ENCODE peak calls at places on chromosome 14, in ten cellular contexts. W is left ventricle myocardium inferior, I is colonic mucosa, Q is heart left ventricle, N is A673, J is brain microvascular endothelial cell, C is heart right ventricle, X is PC-3, F is bronchial epithelial cell, Z is suprapubic skin. T is an unnamed sample.

GRCh38 chr14:57933363-57933762 is 67.5 kb upstream of the SLC35F4 start:
- DNase-seq in W (no peak), I (no peak), Q (no peak), N (no peak), J (no peak), C (no peak), X (peak; percentile 37), F (peak; percentile 5), Z (no peak), T (no peak)

GRCh38 chr14:100155049-100155621 is 4.3 kb downstream of the DEGS2 start:
- DNase-seq in W (no peak), I (peak; percentile 69), Q (no peak), N (peak; percentile 48), J (no peak), C (peak; percentile 14), X (peak; percentile 64), F (peak; percentile 43), Z (no peak), T (no peak)

GRCh38 chr14:91744068-91744480 is 12.2 kb upstream of the CATSPERB start:
- DNase-seq in W (no peak), I (peak; percentile 69), Q (no peak), N (no peak), J (no peak), C (no peak), X (peak; percentile 81), F (peak; percentile 88), Z (no peak), T (no peak)

GRCh38 chr14:59868021-59868420 is 2.6 kb downstream of the RTN1 start:
- DNase-seq in W (no peak), I (no peak), Q (no peak), N (no peak), J (no peak), C (no peak), X (no peak), F (no peak), Z (no peak), T (no peak)

GRCh38 chr14:78785265-78785664 is 615.1 kb downstream of the NRXN3 start:
- DNase-seq in W (no peak), I (no peak), Q (no peak), N (no peak), J (no peak), C (no peak), X (no peak), F (peak; percentile 28), Z (no peak), T (no peak)

GRCh38 chr14:51283402-51283825 is 43.4 kb downstream of the TMX1 start:
- DNase-seq in W (no peak), I (no peak), Q (no peak), N (peak; percentile 85), J (peak; percentile 73), C (no peak), X (peak; percentile 98), F (peak; percentile 94), Z (no peak), T (no peak)

GRCh38 chr14:36805116-36805515 is 143.5 kb downstream of the PAX9 start:
- DNase-seq in W (peak; percentile 34), I (no peak), Q (peak; percentile 33), N (no peak), J (no peak), C (peak; percentile 17), X (no peak), F (no peak), Z (no peak), T (no peak)

GRCh38 chr14:61269321-61270083 is 11.6 kb downstream of the TMEM30B start:
- DNase-seq in W (peak; percentile 50), I (peak; percentile 84), Q (peak; percentile 45), N (peak; percentile 87), J (peak; percentile 80), C (peak; percentile 42), X (peak; percentile 98), F (peak; percentile 75), Z (peak; percentile 85), T (peak; percentile 61)

GRCh38 chr14:80003138-80003537 is 208.2 kb downstream of the DIO2 start:
- DNase-seq in W (no peak), I (no peak), Q (no peak), N (no peak), J (peak; percentile 0), C (no peak), X (peak; percentile 89), F (peak; percentile 60), Z (no peak), T (no peak)

GRCh38 chr14:24137529-24138395 is 1.8 kb downstream of the PSME1 start:
- DNase-seq in W (no peak), I (no peak), Q (no peak), N (no peak), J (no peak), C (no peak), X (no peak), F (no peak), Z (no peak), T (no peak)

GRCh38 chr14:70448633-70449032 is 3.3 kb upstream of the ADAM21 start:
- DNase-seq in W (no peak), I (no peak), Q (no peak), N (no peak), J (peak; percentile 4), C (no peak), X (peak; percentile 30), F (peak; percentile 37), Z (no peak), T (no peak)

GRCh38 chr14:59098377-59098776 is 90.1 kb upstream of the DAAM1 start:
- DNase-seq in W (no peak), I (no peak), Q (no peak), N (no peak), J (peak; percentile 99), C (no peak), X (peak; percentile 91), F (peak; percentile 93), Z (no peak), T (no peak)

GRCh38 chr14:103445783-103446182 is 60.6 kb downstream of the MARK3 start:
- DNase-seq in W (no peak), I (no peak), Q (no peak), N (no peak), J (no peak), C (no peak), X (no peak), F (no peak), Z (no peak), T (no peak)

GRCh38 chr14:39426605-39427004 is 5.6 kb downstream of the FBXO33 start:
- DNase-seq in W (no peak), I (no peak), Q (no peak), N (peak; percentile 39), J (peak; percentile 9), C (no peak), X (peak; percentile 60), F (peak; percentile 55), Z (no peak), T (no peak)

DNA sequence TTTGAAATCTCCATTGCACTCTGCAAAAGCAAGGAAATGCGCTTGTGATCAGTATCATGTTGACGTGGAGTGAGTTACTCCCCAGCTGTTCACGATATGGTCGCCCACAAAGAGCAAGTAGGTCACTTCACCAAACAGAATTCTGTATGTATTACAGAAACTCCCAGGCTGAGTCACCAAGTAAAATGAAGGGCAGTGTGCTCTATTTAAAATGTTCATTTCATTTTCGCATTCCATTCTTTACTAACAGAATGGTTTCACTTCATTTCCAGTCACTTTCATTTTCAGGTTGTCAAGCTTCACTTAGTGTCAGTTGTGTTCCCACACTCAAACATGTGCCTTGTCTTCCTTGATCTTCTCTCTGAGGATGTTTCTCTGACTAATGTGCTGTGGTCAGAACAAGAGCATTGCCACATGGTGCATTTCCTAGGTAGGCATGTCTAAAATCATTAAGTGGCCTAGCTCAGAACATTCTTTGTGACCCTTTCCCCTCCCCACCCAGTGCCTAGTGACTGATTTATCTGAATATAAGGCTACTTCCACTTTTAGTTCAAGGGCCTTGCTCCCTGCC is 391.2 kb downstream of the RAD51B start:
- DNase-seq in W (no peak), I (no peak), Q (peak; percentile 16), N (no peak), J (peak; percentile 94), C (no peak), X (peak; percentile 78), F (peak; percentile 84), Z (no peak), T (no peak)
- H3K27me3 ChIP-seq in W (no peaks in the 10 kb centered on the region), I (no peaks in the 10 kb centered on the region), Q (no peaks in the 10 kb centered on the region), N (no peaks in the 10 kb centered on the region), J (no peaks in the 10 kb centered on the region), C (no peaks in the 10 kb centered on the region), X (no peaks in the 10 kb centered on the region), F (no peaks in the 10 kb centered on the region), Z (no peaks in the 10 kb centered on the region), T (no peaks in the 10 kb centered on the region)

GRCh38 chr14:34620115-34620514 is 9.8 kb downstream of the SNX6 start:
- DNase-seq in W (no peak), I (no peak), Q (no peak), N (no peak), J (no peak), C (no peak), X (no peak), F (no peak), Z (no peak), T (no peak)
- H3K36me3 ChIP-seq in W (peaks cover 42% of the 10 kb centered on the region), I (peaks cover 5% of the 10 kb centered on the region), Q (no peaks in the 10 kb centered on the region), N (peaks cover 16% of the 10 kb centered on the region), J (peaks cover 38% of the 10 kb centered on the region), C (peaks cover 78% of the 10 kb centered on the region), X (peaks cover 2% of the 10 kb centered on the region), F (peaks cover 1% of the 10 kb centered on the region), Z (peaks cover 35% of the 10 kb centered on the region), T (peaks cover 69% of the 10 kb centered on the region)

GRCh38 chr14:89954045-89955021 is at the start of gene EFCAB11:
- DNase-seq in W (peak; percentile 97), I (peak; percentile 98), Q (peak; percentile 98), N (peak; percentile 99), J (peak; percentile 98), C (peak; percentile 95), X (peak; percentile 99), F (peak; percentile 97), Z (peak; percentile 98), T (peak; percentile 96)
- TF ChIP-seq CTCF in W (no peak), I (no peak), Q (no peak), N (peak; percentile 23), J (peak; percentile 24), C (no peak), X (peak; percentile 40), F (no peak), Z (no peak), T (no peak)

GRCh38 chr14:56799327-56799645 is 11.0 kb downstream of the OTX2 start:
- DNase-seq in W (no peak), I (no peak), Q (no peak), N (no peak), J (no peak), C (no peak), X (no peak), F (no peak), Z (no peak), T (no peak)
- H3K27me3 ChIP-seq in W (peaks cover 100% of the 10 kb centered on the region), I (peaks cover 91% of the 10 kb centered on the region), Q (peaks cover 78% of the 10 kb centered on the region), N (no peaks in the 10 kb centered on the region), J (peaks cover 83% of the 10 kb centered on the region), C (peaks cover 100% of the 10 kb centered on the region), X (peaks cover 98% of the 10 kb centered on the region), F (peaks cover 68% of the 10 kb centered on the region), Z (peaks cover 99% of the 10 kb centered on the region), T (peaks cover 40% of the 10 kb centered on the region)

GRCh38 chr14:31106768-31107167 is 80.6 kb upstream of the STRN3 start:
- DNase-seq in W (no peak), I (no peak), Q (no peak), N (no peak), J (no peak), C (no peak), X (peak; percentile 27), F (peak; percentile 56), Z (no peak), T (no peak)

GRCh38 chr14:31113794-31114193 is 87.6 kb upstream of the STRN3 start:
- DNase-seq in W (no peak), I (no peak), Q (no peak), N (no peak), J (no peak), C (no peak), X (no peak), F (no peak), Z (no peak), T (no peak)

GRCh38 chr14:31109257-31109656 is 83.1 kb upstream of the STRN3 start:
- DNase-seq in W (no peak), I (no peak), Q (no peak), N (no peak), J (no peak), C (no peak), X (no peak), F (no peak), Z (no peak), T (no peak)

GRCh38 chr14:31110872-31111271 is 84.7 kb upstream of the STRN3 start:
- DNase-seq in W (no peak), I (no peak), Q (no peak), N (no peak), J (no peak), C (no peak), X (no peak), F (no peak), Z (no peak), T (no peak)
- H3K36me3 ChIP-seq in W (peaks cover 100% of the 10 kb centered on the region), I (peaks cover 31% of the 10 kb centered on the region), Q (no peaks in the 10 kb centered on the region), N (peaks cover 77% of the 10 kb centered on the region), J (peaks cover 46% of the 10 kb centered on the region), C (peaks cover 100% of the 10 kb centered on the region), X (peaks cover 62% of the 10 kb centered on the region), F (peaks cover 10% of the 10 kb centered on the region), Z (peaks cover 94% of the 10 kb centered on the region), T (peaks cover 6% of the 10 kb centered on the region)